ENCODE peak calls at places on chromosomes 2 and 18, in nine cellular contexts. H is activated CD4-positive, alpha-beta T cell treated with anti-CD3 and anti-CD28 coated beads, Interleukin-2, amount 10 ng/mL, durations not matched to agents 7 days and 5 days; W is RWPE1; J is fibroblast of the aortic adventitia; Q is hippocampal formation; B is stimulated activated CD4-positive, alpha-beta T cell treated with anti-CD3 and anti-CD28 coated beads, Interleukin-15, amount 100 ng/mL, for 24 hours; S is LHCN-M2; K is HEK293T; I is NCI-H460. G is an unnamed sample.

GRCh38 chr18:74196220-74197119 is 48.1 kb downstream of the TIMM21 start:
- DNase-seq in B (peak), H (peak), K (peak), S (peak), Q (peak), J (peak), I (peak), W (peak), G (no peak)

GRCh38 chr2:41194235-41194634 is 742.3 kb upstream of the SLC8A1 start:
- DNase-seq in I (no peak), J (peak), W (no peak), S (peak), Q (no peak), B (no peak), H (no peak), K (no peak), G (no peak)

GRCh38 chr18:36809590-36810381 is 19.0 kb downstream of the TPGS2 start:
- DNase-seq in W (peak), Q (no peak), K (peak), H (peak), J (peak), B (peak), I (peak), S (peak), G (no peak)

GRCh38 chr18:59787998-59788875 is 91.0 kb upstream of the CCBE1 start:
- DNase-seq in K (peak), J (peak), H (no peak), S (peak), W (peak), Q (no peak), I (no peak), B (no peak), G (no peak)

GRCh38 chr2:197777823-197778407 is 7.2 kb downstream of the BOLL start:
- DNase-seq in S (peak), W (peak), J (peak), I (peak), H (peak), Q (no peak), K (no peak), B (peak), G (no peak)

GRCh38 chr2:105755895-105756294 is 11.2 kb downstream of the NCK2 start:
- DNase-seq in Q (no peak), H (no peak), I (no peak), B (no peak), K (no peak), J (no peak), W (no peak), S (no peak), G (no peak)

GRCh38 chr2:189217546-189217945 is 38.0 kb upstream of the COL5A2 start:
- DNase-seq in B (no peak), W (no peak), H (no peak), I (peak), Q (no peak), J (peak), S (peak), K (peak), G (no peak)

GRCh38 chr2:10550206-10551001 is 102.3 kb upstream of the ODC1 start:
- DNase-seq in B (no peak), I (no peak), K (no peak), S (no peak), J (no peak), Q (no peak), W (no peak), H (no peak), G (no peak)

GRCh38 chr2:86592547-86593230 is 29.4 kb upstream of the CHMP3 start:
- DNase-seq in B (no peak), I (no peak), H (no peak), K (no peak), J (peak), S (peak), W (no peak), Q (no peak), G (no peak)

GRCh38 chr2:102187191-102188150 is 648 bp downstream of the IL1RL2 start:
- DNase-seq in Q (no peak), H (peak), K (no peak), I (no peak), W (peak), J (peak), B (peak), S (peak), G (no peak)

GRCh38 chr2:164933751-164934189 is 21.6 kb downstream of the SLC38A11 start:
- DNase-seq in K (no peak), Q (no peak), S (no peak), H (no peak), J (no peak), B (no peak), W (no peak), I (no peak), G (no peak)

GRCh38 chr18:60466671-60467070 is 94.1 kb upstream of the MC4R start:
- DNase-seq in W (no peak), K (no peak), J (peak), S (peak), I (no peak), H (no peak), Q (no peak), B (no peak), G (no peak)

GRCh38 chr2:65969161-65969560 is 465.8 kb upstream of the MEIS1 start:
- DNase-seq in Q (no peak), B (no peak), K (no peak), H (no peak), W (no peak), J (no peak), S (no peak), I (no peak), G (no peak)

GRCh38 chr2:127157651-127158460 is 50.9 kb upstream of the BIN1 start:
- DNase-seq in W (no peak), Q (no peak), S (peak), J (peak), B (peak), H (no peak), I (no peak), K (peak), G (no peak)

GRCh38 chr2:128026422-128027277 is 1.2 kb downstream of the SAP130 start:
- DNase-seq in W (peak), B (no peak), Q (no peak), K (no peak), J (peak), H (no peak), I (no peak), S (peak), G (no peak)

GRCh38 chr2:178025551-178026185 is 46.9 kb downstream of the PDE11A start:
- DNase-seq in H (no peak), S (no peak), I (no peak), W (no peak), K (no peak), J (no peak), Q (no peak), B (no peak), G (no peak)

GRCh38 chr2:65396348-65397026 is 35.9 kb downstream of the SPRED2 start:
- DNase-seq in S (peak), I (no peak), Q (no peak), B (no peak), K (no peak), W (no peak), H (no peak), J (peak), G (no peak)

GRCh38 chr2:140273958-140274357 is 1493.8 kb upstream of the NXPH2 start:
- DNase-seq in W (no peak), B (no peak), H (no peak), I (no peak), J (no peak), K (no peak), S (no peak), Q (no peak), G (no peak)

GRCh38 chr2:237227190-237227988 is 141.7 kb downstream of the COPS8 start:
- DNase-seq in Q (no peak), B (peak), K (no peak), W (peak), I (no peak), S (peak), J (peak), H (no peak), G (no peak)

GRCh38 chr2:238173692-238174091 is 14.9 kb downstream of the ERFE start:
- DNase-seq in H (no peak), J (no peak), I (no peak), S (no peak), K (no peak), B (no peak), Q (no peak), W (no peak), G (no peak)

GRCh38 chr2:72991439-72991725 is 74.1 kb downstream of the EMX1 start:
- DNase-seq in S (no peak), W (no peak), B (no peak), I (no peak), K (no peak), Q (no peak), J (no peak), H (no peak), G (no peak)

GRCh38 chr2:20400306-20400705 is 46.6 kb upstream of the RHOB start:
- DNase-seq in K (no peak), B (no peak), Q (no peak), J (no peak), I (no peak), W (no peak), S (no peak), H (no peak), G (no peak)

GRCh38 chr2:229914182-229914581 is 7.6 kb downstream of the TRIP12 start:
- DNase-seq in Q (no peak), B (no peak), J (peak), S (no peak), I (no peak), K (no peak), H (no peak), W (no peak), G (no peak)

GRCh38 chr18:62420151-62420512 is 95.0 kb downstream of the TNFRSF11A start:
- DNase-seq in W (no peak), B (peak), K (no peak), S (peak), H (no peak), Q (no peak), I (no peak), J (peak), G (no peak)

GRCh38 chr2:42566837-42567251 is 1.6 kb upstream of the MTA3 start:
- DNase-seq in W (no peak), K (no peak), I (no peak), B (no peak), S (peak), Q (no peak), J (no peak), H (no peak), G (no peak)

GRCh38 chr18:61643884-61644647 is 248.7 kb downstream of the RNF152 start:
- DNase-seq in W (no peak), I (no peak), B (no peak), K (no peak), J (no peak), S (no peak), Q (no peak), H (no peak), G (no peak)

GRCh38 chr2:73291093-73291460 is 2.3 kb downstream of the EGR4 start:
- DNase-seq in W (peak), H (peak), S (peak), Q (no peak), B (peak), I (peak), J (peak), K (peak), G (no peak)

GRCh38 chr2:187709063-187709462 is 154.8 kb upstream of the TFPI start:
- DNase-seq in J (no peak), H (no peak), Q (no peak), K (no peak), I (no peak), B (no peak), S (no peak), W (no peak), G (no peak)

GRCh38 chr18:57542801-57543427 is 43.6 kb downstream of the FECH start:
- DNase-seq in H (no peak), I (no peak), Q (no peak), S (peak), J (peak), B (no peak), W (no peak), K (no peak), G (no peak)

GRCh38 chr2:144513388-144514100 is 6.4 kb downstream of the ZEB2 start:
- DNase-seq in B (no peak), W (no peak), Q (no peak), S (peak), H (no peak), K (no peak), J (peak), I (no peak), G (peak)

GRCh38 chr2:86006524-86006923 is 99.2 kb downstream of the POLR1A start:
- DNase-seq in I (no peak), Q (no peak), K (no peak), J (no peak), H (no peak), S (no peak), W (no peak), B (no peak), G (no peak)

GRCh38 chr2:157777425-157777824 is 98.7 kb downstream of the ACVR1 start:
- DNase-seq in I (peak), S (peak), W (peak), Q (peak), H (peak), J (peak), K (peak), B (peak), G (no peak)

GRCh38 chr2:222756951-222757645 is 85.6 kb downstream of the MOGAT1 start:
- DNase-seq in B (no peak), H (no peak), I (no peak), W (peak), J (peak), S (peak), Q (no peak), K (no peak), G (no peak)

GRCh38 chr2:132849118-132849517 is 179.1 kb upstream of the LYPD1 start:
- DNase-seq in J (peak), B (no peak), S (peak), H (no peak), Q (no peak), W (no peak), I (no peak), K (no peak), G (no peak)

GRCh38 chr2:239918749-239919148 is 106.4 kb downstream of the NDUFA10 start:
- DNase-seq in I (no peak), S (no peak), J (no peak), Q (no peak), H (no peak), W (no peak), K (no peak), B (no peak), G (no peak)

GRCh38 chr2:45788401-45788800 is 136.9 kb downstream of the PRKCE start:
- DNase-seq in B (no peak), J (no peak), K (no peak), S (no peak), Q (no peak), I (no peak), W (no peak), H (no peak), G (no peak)

GRCh38 chr2:9778471-9779402 is 64.5 kb upstream of the TAF1B start:
- DNase-seq in Q (no peak), S (no peak), K (no peak), I (no peak), W (no peak), H (no peak), B (no peak), J (peak), G (no peak)

GRCh38 chr2:46082531-46083485 is 214.4 kb upstream of the EPAS1 start:
- DNase-seq in W (peak), I (no peak), J (peak), H (no peak), S (peak), K (no peak), B (no peak), Q (no peak), G (no peak)

GRCh38 chr18:13003466-13003896 is 12.3 kb downstream of the CEP192 start:
- DNase-seq in S (peak), Q (no peak), I (peak), B (peak), J (peak), H (no peak), K (peak), W (peak), G (no peak)

GRCh38 chr2:47653909-47654789 is 128.8 kb upstream of the MSH6 start:
- DNase-seq in Q (peak), K (peak), H (no peak), W (no peak), J (no peak), B (no peak), S (peak), I (no peak), G (no peak)

G was measured in caudate nucleus.